ENCODE peak calls at places on chromosomes 12 and 14, in nine cellular contexts. One of them, this sample, is unnamed.

GRCh38 chr12:118581396-118581795 is 205.0 kb downstream of the SUDS3 start:
- DNase-seq in uterus: no peak
- DNase-seq in HFFc6: no peak
- DNase-seq in endothelial cell: no peak
- DNase-seq in neural progenitor cell: no peak
- DNase-seq in left ventricle myocardium inferior: no peak
- DNase-seq in progenitor cell of endocrine pancreas: no peak
- DNase-seq in astrocyte of the spinal cord: no peak
- DNase-seq in HCT116: no peak
- DNase-seq in this sample: no peak

GRCh38 chr14:90580381-90581335 is 183.8 kb downstream of the CALM1 start:
- DNase-seq in uterus: no peak
- DNase-seq in HFFc6: no peak
- DNase-seq in endothelial cell: no peak
- DNase-seq in neural progenitor cell: peak; percentile 31
- DNase-seq in left ventricle myocardium inferior: no peak
- DNase-seq in progenitor cell of endocrine pancreas: no peak
- DNase-seq in astrocyte of the spinal cord: peak; percentile 45
- DNase-seq in HCT116: no peak
- DNase-seq in this sample: no peak

GRCh38 chr12:95343461-95344230 is 126.0 kb downstream of the VEZT start:
- DNase-seq in uterus: no peak
- DNase-seq in HFFc6: no peak
- DNase-seq in endothelial cell: no peak
- DNase-seq in neural progenitor cell: no peak
- DNase-seq in left ventricle myocardium inferior: no peak
- DNase-seq in progenitor cell of endocrine pancreas: no peak
- DNase-seq in astrocyte of the spinal cord: no peak
- DNase-seq in HCT116: no peak
- DNase-seq in this sample: no peak

GRCh38 chr12:122097641-122098364 is 19.2 kb downstream of the MLXIP start:
- DNase-seq in uterus: no peak
- DNase-seq in HFFc6: no peak
- DNase-seq in endothelial cell: peak; percentile 35
- DNase-seq in neural progenitor cell: no peak
- DNase-seq in left ventricle myocardium inferior: peak; percentile 60
- DNase-seq in progenitor cell of endocrine pancreas: peak; percentile 51
- DNase-seq in astrocyte of the spinal cord: no peak
- DNase-seq in HCT116: no peak
- DNase-seq in this sample: no peak

GRCh38 chr14:74905595-74906142 is 17.4 kb downstream of the RPS6KL1 start:
- DNase-seq in uterus: peak; percentile 75
- DNase-seq in HFFc6: peak; percentile 30
- DNase-seq in endothelial cell: peak; percentile 85
- DNase-seq in neural progenitor cell: peak; percentile 81
- DNase-seq in left ventricle myocardium inferior: peak; percentile 72
- DNase-seq in progenitor cell of endocrine pancreas: peak; percentile 72
- DNase-seq in astrocyte of the spinal cord: peak; percentile 23
- DNase-seq in HCT116: peak; percentile 28
- DNase-seq in this sample: peak; percentile 69

GRCh38 chr12:130102266-130102665 is 60.0 kb upstream of the FZD10 start:
- DNase-seq in uterus: no peak
- DNase-seq in HFFc6: no peak
- DNase-seq in endothelial cell: no peak
- DNase-seq in neural progenitor cell: no peak
- DNase-seq in left ventricle myocardium inferior: no peak
- DNase-seq in progenitor cell of endocrine pancreas: no peak
- DNase-seq in astrocyte of the spinal cord: no peak
- DNase-seq in HCT116: no peak
- DNase-seq in this sample: no peak

GRCh38 chr12:92075425-92075891 is 70.2 kb downstream of the BTG1 start:
- DNase-seq in uterus: no peak
- DNase-seq in HFFc6: peak; percentile 69
- DNase-seq in endothelial cell: no peak
- DNase-seq in neural progenitor cell: peak; percentile 54
- DNase-seq in left ventricle myocardium inferior: no peak
- DNase-seq in progenitor cell of endocrine pancreas: no peak
- DNase-seq in astrocyte of the spinal cord: peak; percentile 67
- DNase-seq in HCT116: no peak
- DNase-seq in this sample: no peak

GRCh38 chr14:105173901-105174894 is 5.6 kb upstream of the JAG2 start:
- DNase-seq in uterus: no peak
- DNase-seq in HFFc6: no peak
- DNase-seq in endothelial cell: no peak
- DNase-seq in neural progenitor cell: no peak
- DNase-seq in left ventricle myocardium inferior: no peak
- DNase-seq in progenitor cell of endocrine pancreas: no peak
- DNase-seq in astrocyte of the spinal cord: no peak
- DNase-seq in HCT116: no peak
- DNase-seq in this sample: peak; percentile 26

GRCh38 chr12:77768558-77768957 is 62.1 kb upstream of the NAV3 start:
- DNase-seq in uterus: no peak
- DNase-seq in HFFc6: no peak
- DNase-seq in endothelial cell: no peak
- DNase-seq in neural progenitor cell: no peak
- DNase-seq in left ventricle myocardium inferior: no peak
- DNase-seq in progenitor cell of endocrine pancreas: no peak
- DNase-seq in astrocyte of the spinal cord: no peak
- DNase-seq in HCT116: no peak
- DNase-seq in this sample: no peak

GRCh38 chr14:68379510-68380303 is 413.2 kb downstream of the ZFP36L1 start:
- DNase-seq in uterus: no peak
- DNase-seq in HFFc6: no peak
- DNase-seq in endothelial cell: no peak
- DNase-seq in neural progenitor cell: no peak
- DNase-seq in left ventricle myocardium inferior: no peak
- DNase-seq in progenitor cell of endocrine pancreas: no peak
- DNase-seq in astrocyte of the spinal cord: no peak
- DNase-seq in HCT116: no peak
- DNase-seq in this sample: no peak

GRCh38 chr14:77508249-77508648 is 9.6 kb upstream of the ISM2 start:
- DNase-seq in uterus: no peak
- DNase-seq in HFFc6: peak; percentile 58
- DNase-seq in endothelial cell: no peak
- DNase-seq in neural progenitor cell: no peak
- DNase-seq in left ventricle myocardium inferior: no peak
- DNase-seq in progenitor cell of endocrine pancreas: no peak
- DNase-seq in astrocyte of the spinal cord: peak; percentile 22
- DNase-seq in HCT116: no peak
- DNase-seq in this sample: no peak

GRCh38 chr14:105168979-105169507 is 467 bp upstream of the JAG2 start:
- DNase-seq in uterus: no peak
- DNase-seq in HFFc6: no peak
- DNase-seq in endothelial cell: peak; percentile 88
- DNase-seq in neural progenitor cell: peak; percentile 76
- DNase-seq in left ventricle myocardium inferior: no peak
- DNase-seq in progenitor cell of endocrine pancreas: no peak
- DNase-seq in astrocyte of the spinal cord: no peak
- DNase-seq in HCT116: no peak
- DNase-seq in this sample: peak; percentile 14

GRCh38 chr14:84006643-84007137 is 1523.3 kb upstream of the FLRT2 start:
- DNase-seq in uterus: no peak
- DNase-seq in HFFc6: no peak
- DNase-seq in endothelial cell: peak; percentile 56
- DNase-seq in neural progenitor cell: peak; percentile 49
- DNase-seq in left ventricle myocardium inferior: no peak
- DNase-seq in progenitor cell of endocrine pancreas: no peak
- DNase-seq in astrocyte of the spinal cord: no peak
- DNase-seq in HCT116: no peak
- DNase-seq in this sample: no peak

GRCh38 chr12:62799126-62799736 is 135.7 kb downstream of the PPM1H start:
- DNase-seq in uterus: peak; percentile 47
- DNase-seq in HFFc6: peak; percentile 38
- DNase-seq in endothelial cell: peak; percentile 80
- DNase-seq in neural progenitor cell: peak; percentile 92
- DNase-seq in left ventricle myocardium inferior: no peak
- DNase-seq in progenitor cell of endocrine pancreas: peak; percentile 57
- DNase-seq in astrocyte of the spinal cord: peak; percentile 77
- DNase-seq in HCT116: peak; percentile 48
- DNase-seq in this sample: peak; percentile 83

GRCh38 chr14:20487402-20487742 is 18.0 kb upstream of the RNASE10 start:
- DNase-seq in uterus: no peak
- DNase-seq in HFFc6: no peak
- DNase-seq in endothelial cell: no peak
- DNase-seq in neural progenitor cell: no peak
- DNase-seq in left ventricle myocardium inferior: no peak
- DNase-seq in progenitor cell of endocrine pancreas: no peak
- DNase-seq in astrocyte of the spinal cord: no peak
- DNase-seq in HCT116: no peak
- DNase-seq in this sample: no peak
- TF ChIP-seq CTCF in uterus: no peak
- TF ChIP-seq CTCF in HFFc6: peak; percentile 28
- TF ChIP-seq CTCF in endothelial cell: no peak
- TF ChIP-seq CTCF in neural progenitor cell: peak; percentile 27
- TF ChIP-seq CTCF in left ventricle myocardium inferior: no peak
- TF ChIP-seq CTCF in progenitor cell of endocrine pancreas: no peak
- TF ChIP-seq CTCF in astrocyte of the spinal cord: no peak
- TF ChIP-seq CTCF in HCT116: peak; percentile 36
- TF ChIP-seq CTCF in this sample: peak; percentile 15

DNA sequence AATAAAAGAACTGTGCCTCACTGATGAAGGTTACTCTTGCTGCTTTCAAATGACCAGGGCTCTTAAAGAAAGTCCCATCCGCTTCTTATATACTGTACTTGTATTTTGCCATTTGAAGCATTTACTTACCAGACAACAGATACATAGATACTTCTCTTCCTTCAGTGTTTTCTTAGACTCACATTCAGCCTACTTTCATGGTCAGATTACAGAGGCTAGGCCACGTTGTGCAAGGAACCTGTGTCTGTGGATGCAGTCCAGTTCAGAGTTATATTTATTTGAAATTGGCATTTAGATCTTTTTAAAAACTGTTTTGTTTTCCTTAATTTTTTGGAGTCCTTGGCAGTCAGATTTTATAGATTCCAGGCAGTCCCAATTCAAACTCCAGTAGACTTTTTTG is 6.2 kb downstream of the CHURC1 start:
- DNase-seq in uterus: no peak
- DNase-seq in HFFc6: no peak
- DNase-seq in endothelial cell: no peak
- DNase-seq in neural progenitor cell: no peak
- DNase-seq in left ventricle myocardium inferior: no peak
- DNase-seq in progenitor cell of endocrine pancreas: no peak
- DNase-seq in astrocyte of the spinal cord: no peak
- DNase-seq in HCT116: no peak
- DNase-seq in this sample: no peak
- TF ChIP-seq CTCF in uterus: no peak
- TF ChIP-seq CTCF in HFFc6: no peak
- TF ChIP-seq CTCF in endothelial cell: no peak
- TF ChIP-seq CTCF in neural progenitor cell: no peak
- TF ChIP-seq CTCF in left ventricle myocardium inferior: no peak
- TF ChIP-seq CTCF in progenitor cell of endocrine pancreas: no peak
- TF ChIP-seq CTCF in astrocyte of the spinal cord: no peak
- TF ChIP-seq CTCF in HCT116: no peak
- TF ChIP-seq CTCF in this sample: no peak

GRCh38 chr12:29072631-29073030 is 76.4 kb upstream of the FAR2 start:
- DNase-seq in uterus: no peak
- DNase-seq in HFFc6: no peak
- DNase-seq in endothelial cell: no peak
- DNase-seq in neural progenitor cell: peak; percentile 43
- DNase-seq in left ventricle myocardium inferior: no peak
- DNase-seq in progenitor cell of endocrine pancreas: no peak
- DNase-seq in astrocyte of the spinal cord: no peak
- DNase-seq in HCT116: no peak
- DNase-seq in this sample: no peak

GRCh38 chr12:29070309-29070708 is 78.8 kb upstream of the FAR2 start:
- DNase-seq in uterus: no peak
- DNase-seq in HFFc6: no peak
- DNase-seq in endothelial cell: no peak
- DNase-seq in neural progenitor cell: no peak
- DNase-seq in left ventricle myocardium inferior: no peak
- DNase-seq in progenitor cell of endocrine pancreas: no peak
- DNase-seq in astrocyte of the spinal cord: no peak
- DNase-seq in HCT116: no peak
- DNase-seq in this sample: no peak

GRCh38 chr12:29073631-29074239 is 75.3 kb upstream of the FAR2 start:
- DNase-seq in uterus: no peak
- DNase-seq in HFFc6: peak; percentile 22
- DNase-seq in endothelial cell: peak; percentile 23
- DNase-seq in neural progenitor cell: peak; percentile 47
- DNase-seq in left ventricle myocardium inferior: no peak
- DNase-seq in progenitor cell of endocrine pancreas: no peak
- DNase-seq in astrocyte of the spinal cord: peak; percentile 66
- DNase-seq in HCT116: peak; percentile 35
- DNase-seq in this sample: peak; percentile 60
- TF ChIP-seq CTCF in uterus: peak; percentile 61
- TF ChIP-seq CTCF in HFFc6: peak; percentile 81
- TF ChIP-seq CTCF in endothelial cell: peak; percentile 86
- TF ChIP-seq CTCF in neural progenitor cell: peak; percentile 73
- TF ChIP-seq CTCF in left ventricle myocardium inferior: peak; percentile 77
- TF ChIP-seq CTCF in progenitor cell of endocrine pancreas: peak; percentile 81
- TF ChIP-seq CTCF in astrocyte of the spinal cord: peak; percentile 72
- TF ChIP-seq CTCF in HCT116: peak; percentile 67
- TF ChIP-seq CTCF in this sample: peak; percentile 59

GRCh38 chr12:86698581-86698980 is 442.4 kb upstream of the MGAT4C start:
- DNase-seq in uterus: no peak
- DNase-seq in HFFc6: no peak
- DNase-seq in endothelial cell: no peak
- DNase-seq in neural progenitor cell: no peak
- DNase-seq in left ventricle myocardium inferior: no peak
- DNase-seq in progenitor cell of endocrine pancreas: no peak
- DNase-seq in astrocyte of the spinal cord: peak; percentile 16
- DNase-seq in HCT116: no peak
- DNase-seq in this sample: no peak

DNA sequence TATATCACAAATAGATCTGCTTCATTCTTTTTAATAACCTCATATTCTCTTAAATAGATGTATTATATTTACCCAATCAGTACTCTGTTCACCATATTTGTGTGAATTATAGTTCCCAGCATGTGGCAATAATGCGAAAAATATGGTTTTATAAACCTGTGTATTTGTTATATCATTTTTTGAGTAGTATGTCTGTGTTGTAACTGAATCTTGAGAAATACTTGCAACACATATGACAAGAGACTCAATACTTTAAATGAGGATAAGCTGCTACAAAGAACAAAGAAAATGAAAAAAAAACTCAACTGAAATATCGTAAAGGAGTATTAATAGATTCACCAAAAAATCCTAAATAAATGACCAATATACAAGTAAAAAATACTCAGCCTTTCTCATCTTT is 441.7 kb upstream of the MGAT4C start:
- DNase-seq in uterus: no peak
- DNase-seq in HFFc6: no peak
- DNase-seq in endothelial cell: no peak
- DNase-seq in neural progenitor cell: no peak
- DNase-seq in left ventricle myocardium inferior: no peak
- DNase-seq in progenitor cell of endocrine pancreas: no peak
- DNase-seq in astrocyte of the spinal cord: no peak
- DNase-seq in HCT116: no peak
- DNase-seq in this sample: no peak
- TF ChIP-seq CTCF in uterus: no peak
- TF ChIP-seq CTCF in HFFc6: no peak
- TF ChIP-seq CTCF in endothelial cell: no peak
- TF ChIP-seq CTCF in neural progenitor cell: no peak
- TF ChIP-seq CTCF in left ventricle myocardium inferior: no peak
- TF ChIP-seq CTCF in progenitor cell of endocrine pancreas: no peak
- TF ChIP-seq CTCF in astrocyte of the spinal cord: no peak
- TF ChIP-seq CTCF in HCT116: no peak
- TF ChIP-seq CTCF in this sample: no peak

GRCh38 chr14:103121846-103122577 is 1.2 kb upstream of the TNFAIP2 start:
- DNase-seq in uterus: peak; percentile 94
- DNase-seq in HFFc6: no peak
- DNase-seq in endothelial cell: peak; percentile 79
- DNase-seq in neural progenitor cell: peak; percentile 69
- DNase-seq in left ventricle myocardium inferior: peak; percentile 91
- DNase-seq in progenitor cell of endocrine pancreas: peak; percentile 44
- DNase-seq in astrocyte of the spinal cord: peak; percentile 54
- DNase-seq in HCT116: no peak
- DNase-seq in this sample: peak; percentile 54
- TF ChIP-seq CTCF in uterus: no peak
- TF ChIP-seq CTCF in HFFc6: no peak
- TF ChIP-seq CTCF in endothelial cell: no peak
- TF ChIP-seq CTCF in neural progenitor cell: no peak
- TF ChIP-seq CTCF in left ventricle myocardium inferior: no peak
- TF ChIP-seq CTCF in progenitor cell of endocrine pancreas: no peak
- TF ChIP-seq CTCF in astrocyte of the spinal cord: no peak
- TF ChIP-seq CTCF in HCT116: no peak
- TF ChIP-seq CTCF in this sample: no peak

This sample was measured in GM12865.